ENCODE peak calls at places on chromosome 7, in seven cellular contexts. P is body of pancreas, N is tibial nerve, O is NB4, K is esophagus squamous epithelium, U is IMR-90, V is transverse colon. L is an unnamed sample.

GRCh38 chr7:69109131-69109740 is 489.0 kb upstream of the AUTS2 start:
- DNase-seq in P (no peak), N (no peak), O (no peak), K (no peak), U (no peak), V (no peak), L (no peak)

GRCh38 chr7:80002865-80003264 is 131.8 kb upstream of the GNAI1 start:
- DNase-seq in P (no peak), N (no peak), O (no peak), K (no peak), U (peak; percentile 38), V (no peak), L (no peak)

GRCh38 chr7:20783716-20784310 is 2.9 kb downstream of the SP8 start:
- DNase-seq in P (no peak), N (no peak), O (no peak), K (no peak), U (no peak), V (no peak), L (peak; percentile 60)

GRCh38 chr7:93715234-93715633 is 140.7 kb upstream of the CALCR start:
- DNase-seq in P (peak; percentile 54), N (peak; percentile 16), O (peak; percentile 65), K (no peak), U (peak; percentile 39), V (peak; percentile 18), L (no peak)

GRCh38 chr7:37971491-37971890 is 51.1 kb downstream of the EPDR1 start:
- DNase-seq in P (no peak), N (no peak), O (no peak), K (no peak), U (no peak), V (no peak), L (no peak)

GRCh38 chr7:70243443-70243842 is 645.2 kb downstream of the AUTS2 start:
- DNase-seq in P (no peak), N (no peak), O (no peak), K (no peak), U (no peak), V (no peak), L (no peak)

GRCh38 chr7:24936121-24936824 is 43.7 kb downstream of the OSBPL3 start:
- DNase-seq in P (no peak), N (no peak), O (no peak), K (no peak), U (peak; percentile 62), V (no peak), L (no peak)

GRCh38 chr7:44306608-44307007 is 18.8 kb downstream of the CAMK2B start:
- DNase-seq in P (no peak), N (no peak), O (no peak), K (no peak), U (no peak), V (no peak), L (no peak)

GRCh38 chr7:125899577-125899976 is 970.0 kb upstream of the POT1 start:
- DNase-seq in P (no peak), N (no peak), O (no peak), K (no peak), U (no peak), V (no peak), L (no peak)

GRCh38 chr7:74042746-74043522 is 15.0 kb downstream of the ELN start:
- DNase-seq in P (peak; percentile 73), N (no peak), O (no peak), K (no peak), U (no peak), V (no peak), L (no peak)

GRCh38 chr7:109964780-109965179 is 1126.1 kb upstream of the LRRN3 start:
- DNase-seq in P (no peak), N (no peak), O (no peak), K (no peak), U (peak; percentile 7), V (no peak), L (no peak)

GRCh38 chr7:31073486-31074383 is 21.6 kb downstream of the ADCYAP1R1 start:
- DNase-seq in P (no peak), N (no peak), O (peak; percentile 23), K (no peak), U (no peak), V (no peak), L (no peak)

GRCh38 chr7:130961128-130961601 is 227.2 kb upstream of the KLF14 start:
- DNase-seq in P (no peak), N (no peak), O (peak; percentile 96), K (no peak), U (peak; percentile 77), V (peak; percentile 40), L (no peak)

GRCh38 chr7:13604178-13604577 is 385.3 kb downstream of the ETV1 start:
- DNase-seq in P (no peak), N (no peak), O (no peak), K (no peak), U (no peak), V (no peak), L (no peak)

GRCh38 chr7:130494480-130494879 is 2.6 kb downstream of the MEST start:
- DNase-seq in P (no peak), N (no peak), O (no peak), K (no peak), U (no peak), V (no peak), L (no peak)

GRCh38 chr7:84547326-84547725 is 352.7 kb upstream of the SEMA3A start:
- DNase-seq in P (no peak), N (no peak), O (no peak), K (no peak), U (no peak), V (no peak), L (no peak)

GRCh38 chr7:47787249-47788069 is 160.8 kb downstream of the PKD1L1 start:
- DNase-seq in P (no peak), N (no peak), O (peak; percentile 15), K (no peak), U (peak; percentile 54), V (no peak), L (no peak)

GRCh38 chr7:47714669-47715607 is 133.0 kb upstream of the TNS3 start:
- DNase-seq in P (no peak), N (no peak), O (peak; percentile 27), K (no peak), U (no peak), V (no peak), L (no peak)

GRCh38 chr7:150409300-150410030 is 30.3 kb downstream of the ZNF775 start:
- DNase-seq in P (no peak), N (no peak), O (no peak), K (no peak), U (no peak), V (peak; percentile 7), L (no peak)

GRCh38 chr7:55552320-55553086 is 19.8 kb downstream of the VOPP1 start:
- DNase-seq in P (peak; percentile 50), N (no peak), O (no peak), K (no peak), U (peak; percentile 90), V (peak; percentile 70), L (no peak)

GRCh38 chr7:55550838-55551537 is 21.3 kb downstream of the VOPP1 start:
- DNase-seq in P (no peak), N (no peak), O (no peak), K (no peak), U (no peak), V (no peak), L (no peak)

GRCh38 chr7:55549457-55549856 is 22.8 kb downstream of the VOPP1 start:
- DNase-seq in P (no peak), N (no peak), O (no peak), K (no peak), U (no peak), V (peak; percentile 69), L (no peak)

GRCh38 chr7:55548295-55548731 is 24.0 kb downstream of the VOPP1 start:
- DNase-seq in P (no peak), N (no peak), O (no peak), K (no peak), U (no peak), V (no peak), L (no peak)

GRCh38 chr7:55550010-55550409 is 22.3 kb downstream of the VOPP1 start:
- DNase-seq in P (peak; percentile 84), N (no peak), O (no peak), K (no peak), U (no peak), V (peak; percentile 90), L (no peak)
- TF ChIP-seq CTCF in P (peak; percentile 55), N (no peak), O (no peak), K (peak; percentile 25), U (no peak), V (peak; percentile 65), L (peak; percentile 55)

GRCh38 chr7:158431055-158431940 is 156.3 kb downstream of the PTPRN2 start:
- DNase-seq in P (no peak), N (no peak), O (no peak), K (no peak), U (no peak), V (no peak), L (no peak)
- TF ChIP-seq POLR2A in P (no peak), N (no peak), O (no peak), K (no peak), U (no peak), V (no peak), L (no peak)

GRCh38 chr7:6590645-6591110 is 857 bp downstream of the INTS15 start:
- DNase-seq in P (no peak), N (no peak), O (no peak), K (no peak), U (no peak), V (no peak), L (no peak)
- TF ChIP-seq CTCF in P (no peak), N (no peak), O (no peak), K (no peak), U (no peak), V (no peak), L (no peak)

DNA sequence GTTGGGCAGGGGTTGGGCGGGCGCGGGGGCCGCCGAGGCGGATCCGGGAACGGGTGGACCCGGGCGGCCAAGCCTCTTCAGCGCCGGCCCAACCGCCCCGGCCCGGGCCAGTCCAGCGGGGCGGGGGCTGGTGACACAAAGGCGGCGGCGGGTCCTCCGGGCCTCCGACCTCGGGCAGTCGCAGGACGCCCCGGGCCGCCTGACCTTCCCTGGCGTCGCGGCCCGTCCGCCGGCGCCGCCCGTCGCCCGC is 54.2 kb downstream of the METTL2B start:
- DNase-seq in P (no peak), N (peak; percentile 6), O (no peak), K (no peak), U (no peak), V (no peak), L (no peak)
- TF ChIP-seq POLR2A in P (peak; percentile 22), N (no peak), O (peak; percentile 41), K (no peak), U (peak; percentile 87), V (no peak), L (no peak)

DNA sequence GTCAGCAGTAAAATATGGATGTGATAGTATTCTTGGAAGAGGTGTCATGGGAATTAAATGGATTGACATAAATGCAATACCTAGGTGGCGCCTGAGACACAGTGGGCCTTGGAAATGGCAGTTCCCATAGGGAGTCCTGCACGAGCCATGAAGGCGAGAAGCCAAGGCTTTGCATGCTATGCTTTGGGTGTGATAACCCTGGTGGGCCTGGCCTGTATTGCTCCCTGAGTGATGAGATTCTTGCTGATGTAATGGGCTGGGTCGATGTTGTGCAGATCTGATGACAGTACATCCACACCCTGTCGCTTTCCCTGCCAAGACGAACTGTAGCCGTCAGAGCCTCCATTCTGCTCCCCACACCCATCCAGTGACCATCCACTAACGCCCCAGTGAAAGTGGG is 46.4 kb downstream of the CREB5 start:
- DNase-seq in P (no peak), N (no peak), O (no peak), K (no peak), U (no peak), V (no peak), L (no peak)
- TF ChIP-seq CTCF in P (no peak), N (no peak), O (no peak), K (no peak), U (no peak), V (no peak), L (no peak)

GRCh38 chr7:99784007-99784406 is at the start of gene CYP3A4:
- DNase-seq in P (no peak), N (no peak), O (no peak), K (no peak), U (no peak), V (peak; percentile 17), L (no peak)
- TF ChIP-seq POLR2A in P (peak; percentile 25), N (no peak), O (no peak), K (no peak), U (no peak), V (no peak), L (no peak)

L was measured in heart left ventricle.